ENCODE peak calls at places on chromosomes 6 and 20, in ten cellular contexts. O is fibroblast of the aortic adventitia, J is fibroblast of pulmonary artery, A is HFFc6, K is omental fat pad, Q is HCT116, Y is tibial nerve, W is nephron progenitor cell, T is IMR-90, C is ovary. F is an unnamed sample.

GRCh38 chr20:38325167-38325566 is 21.1 kb upstream of the LBP start:
- DNase-seq in K (no peak), O (no peak), T (no peak), J (no peak), Y (no peak), W (no peak), A (no peak), C (no peak), Q (no peak), F (no peak)

GRCh38 chr20:34195355-34195754 is 45.9 kb upstream of the ASIP start:
- DNase-seq in J (no peak), C (no peak), T (no peak), Q (no peak), A (no peak), K (no peak), Y (no peak), W (no peak), O (no peak), F (no peak)

GRCh38 chr6:145895802-145896201 is 68.4 kb downstream of the SHPRH start:
- DNase-seq in C (no peak), J (peak; percentile 40), Y (no peak), Q (no peak), K (no peak), A (no peak), T (peak; percentile 28), O (peak; percentile 29), W (no peak), F (no peak)

GRCh38 chr6:41053056-41053455 is at the start of gene APOBEC2:
- DNase-seq in K (no peak), Y (no peak), C (no peak), W (no peak), J (no peak), T (no peak), A (no peak), O (no peak), Q (no peak), F (no peak)

GRCh38 chr6:121901432-121901831 is 466.0 kb downstream of the GJA1 start:
- DNase-seq in W (no peak), T (no peak), Q (no peak), Y (no peak), O (no peak), C (no peak), A (no peak), K (no peak), J (no peak), F (no peak)

GRCh38 chr6:145087034-145087433 is 648.3 kb downstream of the EPM2A start:
- DNase-seq in C (no peak), Y (no peak), O (no peak), T (peak; percentile 53), A (peak; percentile 11), W (no peak), J (peak; percentile 5), Q (no peak), K (no peak), F (no peak)

GRCh38 chr6:147508073-147508870 is at the start of gene SAMD5:
- DNase-seq in Y (no peak), J (peak; percentile 47), C (peak; percentile 69), K (no peak), A (peak; percentile 4), T (peak; percentile 68), Q (peak; percentile 32), O (peak; percentile 35), W (peak; percentile 81), F (peak; percentile 71)

GRCh38 chr20:370977-371754 is 9.4 kb upstream of the TRIB3 start:
- DNase-seq in Y (no peak), J (no peak), K (no peak), W (no peak), T (no peak), C (no peak), O (no peak), A (no peak), Q (no peak), F (no peak)

GRCh38 chr6:25254671-25255070 is 24.5 kb upstream of the CARMIL1 start:
- DNase-seq in J (no peak), W (no peak), O (no peak), A (no peak), T (no peak), C (no peak), Q (no peak), K (no peak), Y (no peak), F (no peak)

GRCh38 chr20:54200487-54201267 is 7.2 kb upstream of the PFDN4 start:
- DNase-seq in W (no peak), K (no peak), T (no peak), Y (no peak), A (no peak), Q (no peak), C (no peak), O (no peak), J (no peak), F (no peak)

GRCh38 chr6:36283608-36284007 is 13.7 kb downstream of the PNPLA1 start:
- DNase-seq in Y (no peak), W (no peak), K (no peak), A (no peak), J (no peak), Q (no peak), C (no peak), O (no peak), T (no peak), F (no peak)

GRCh38 chr6:116572162-116572561 is 858 bp downstream of the RWDD1 start:
- DNase-seq in Y (no peak), T (peak; percentile 55), J (peak; percentile 42), A (peak; percentile 13), W (peak; percentile 17), O (peak; percentile 47), K (no peak), C (no peak), Q (no peak), F (no peak)

GRCh38 chr20:64091762-64092161 is 7.6 kb upstream of the LKAAEAR1 start:
- DNase-seq in J (no peak), W (peak; percentile 51), Q (no peak), K (no peak), Y (no peak), A (no peak), C (no peak), T (no peak), O (no peak), F (no peak)

GRCh38 chr6:15864033-15864707 is 201.3 kb upstream of the DTNBP1 start:
- DNase-seq in J (no peak), Y (no peak), T (no peak), O (no peak), Q (no peak), A (no peak), C (no peak), W (no peak), K (no peak), F (no peak)

GRCh38 chr20:7155794-7156193 is 388.3 kb downstream of the BMP2 start:
- DNase-seq in Y (no peak), K (no peak), J (no peak), A (no peak), Q (no peak), W (no peak), T (no peak), C (no peak), O (no peak), F (no peak)

GRCh38 chr20:7159903-7160302 is 392.4 kb downstream of the BMP2 start:
- DNase-seq in W (no peak), A (no peak), Y (no peak), Q (no peak), K (no peak), J (peak; percentile 17), O (peak; percentile 17), T (no peak), C (no peak), F (no peak)

GRCh38 chr20:7161690-7162089 is 394.2 kb downstream of the BMP2 start:
- DNase-seq in C (no peak), K (no peak), Y (no peak), O (peak; percentile 36), J (peak; percentile 45), W (no peak), T (no peak), Q (no peak), A (no peak), F (no peak)
- TF ChIP-seq CTCF in C (no peak), K (no peak), Y (no peak), O (peak; percentile 48), J (peak; percentile 50), W (peak; percentile 31), T (no peak), Q (peak; percentile 4), A (no peak), F (peak; percentile 27)

GRCh38 chr6:45289751-45290514 is 38.2 kb upstream of the RUNX2 start:
- DNase-seq in K (no peak), O (no peak), J (no peak), W (no peak), Q (no peak), C (no peak), T (no peak), A (no peak), Y (no peak), F (no peak)
- TF ChIP-seq CTCF in K (no peak), O (no peak), J (no peak), W (no peak), Q (no peak), C (no peak), T (no peak), A (no peak), Y (no peak), F (no peak)

DNA sequence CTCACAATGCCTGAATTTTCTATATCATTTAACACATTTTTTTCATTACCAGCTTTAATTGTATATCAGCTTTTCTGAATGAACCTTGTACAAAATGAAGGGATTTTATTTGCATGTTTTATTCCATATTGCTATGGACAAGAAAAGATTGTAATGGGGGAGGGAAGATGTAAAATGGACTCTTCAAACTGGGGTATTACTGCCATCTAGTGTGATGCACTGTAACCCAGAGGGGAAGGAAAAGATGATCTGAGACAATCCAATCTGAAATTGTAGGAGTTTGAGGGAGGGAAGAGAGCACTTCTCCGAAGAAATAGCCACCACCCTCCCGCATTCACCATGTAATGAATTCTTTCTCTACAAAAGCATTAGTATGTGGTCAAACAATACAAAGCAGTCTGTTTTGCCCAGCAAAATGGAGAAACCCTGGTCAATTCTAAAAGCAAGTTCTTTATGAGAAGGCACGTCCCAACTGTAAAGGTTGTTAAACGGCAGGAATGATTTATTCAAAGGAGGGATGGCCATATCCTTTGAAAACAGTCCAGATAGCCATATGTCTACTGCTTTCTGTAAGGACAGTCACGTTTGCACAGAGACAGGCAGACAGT is 679.5 kb upstream of the NRSN1 start:
- DNase-seq in W (peak; percentile 3), Q (peak; percentile 1), T (peak; percentile 76), C (no peak), J (peak; percentile 72), K (no peak), A (no peak), Y (no peak), O (peak; percentile 52), F (no peak)
- TF ChIP-seq CTCF in W (peak; percentile 49), Q (peak; percentile 27), T (peak; percentile 80), C (no peak), J (peak; percentile 75), K (no peak), A (peak; percentile 11), Y (peak; percentile 23), O (peak; percentile 47), F (no peak)

GRCh38 chr6:167141667-167142432 is 15.9 kb downstream of the GPR31 start:
- DNase-seq in K (no peak), J (peak; percentile 31), W (peak; percentile 71), Y (no peak), Q (peak; percentile 24), C (peak; percentile 69), A (no peak), O (peak; percentile 5), T (no peak), F (peak; percentile 69)
- TF ChIP-seq CTCF in K (peak; percentile 17), J (peak; percentile 66), W (peak; percentile 88), Y (peak; percentile 48), Q (peak; percentile 90), C (peak; percentile 22), A (peak; percentile 18), O (peak; percentile 56), T (peak; percentile 26), F (peak; percentile 21)